ENCODE peak calls at places on chromosomes 13 and 19, in six cellular contexts. T is A549, F is K562, U is SK-N-SH, S is GM12878, R is HepG2. H is an unnamed sample.

GRCh38 chr19:35134601-35135091 is at the start of gene LGI4:
- DNase-seq in T (no peak), F (no peak), U (no peak), S (no peak), R (no peak), H (no peak)

GRCh38 chr19:50713556-50714236 is 5.9 kb downstream of the SHANK1 start:
- DNase-seq in T (no peak), F (no peak), U (no peak), S (no peak), R (no peak), H (no peak)

GRCh38 chr19:48283908-48284307 is 14.0 kb downstream of the ZNF114 start:
- DNase-seq in T (no peak), F (no peak), U (no peak), S (no peak), R (no peak), H (peak; percentile 97)

GRCh38 chr19:13817018-13817614 is 21.9 kb downstream of the ZSWIM4 start:
- DNase-seq in T (no peak), F (peak; percentile 91), U (no peak), S (no peak), R (no peak), H (no peak)

GRCh38 chr13:35597451-35597850 is 121.0 kb upstream of the MAB21L1 start:
- DNase-seq in T (no peak), F (no peak), U (no peak), S (no peak), R (no peak), H (no peak)

GRCh38 chr13:44755872-44756271 is 179.7 kb upstream of the TSC22D1 start:
- DNase-seq in T (no peak), F (no peak), U (no peak), S (no peak), R (peak; percentile 18), H (peak; percentile 56)

GRCh38 chr19:3282564-3282963 is 58.1 kb downstream of the CELF5 start:
- DNase-seq in T (no peak), F (no peak), U (no peak), S (no peak), R (no peak), H (no peak)

GRCh38 chr13:44300895-44301638 is 72.6 kb upstream of the SERP2 start:
- DNase-seq in T (peak; percentile 61), F (no peak), U (no peak), S (peak; percentile 56), R (no peak), H (peak; percentile 87)

GRCh38 chr13:111326621-111326965 is 6.2 kb downstream of the TEX29 start:
- DNase-seq in T (no peak), F (no peak), U (no peak), S (no peak), R (no peak), H (no peak)

GRCh38 chr19:16920816-16921529 is 32.2 kb downstream of the F2RL3 start:
- DNase-seq in T (no peak), F (peak; percentile 91), U (no peak), S (no peak), R (no peak), H (peak; percentile 88)

GRCh38 chr13:113598081-113598410 is 13.5 kb downstream of the TFDP1 start:
- DNase-seq in T (no peak), F (no peak), U (no peak), S (no peak), R (no peak), H (no peak)

GRCh38 chr13:36887758-36888521 is 32.1 kb downstream of the SMAD9 start:
- DNase-seq in T (no peak), F (no peak), U (no peak), S (peak; percentile 21), R (no peak), H (no peak)

GRCh38 chr13:97067342-97067895 is 73.1 kb upstream of the OXGR1 start:
- DNase-seq in T (no peak), F (no peak), U (no peak), S (no peak), R (no peak), H (no peak)

DNA sequence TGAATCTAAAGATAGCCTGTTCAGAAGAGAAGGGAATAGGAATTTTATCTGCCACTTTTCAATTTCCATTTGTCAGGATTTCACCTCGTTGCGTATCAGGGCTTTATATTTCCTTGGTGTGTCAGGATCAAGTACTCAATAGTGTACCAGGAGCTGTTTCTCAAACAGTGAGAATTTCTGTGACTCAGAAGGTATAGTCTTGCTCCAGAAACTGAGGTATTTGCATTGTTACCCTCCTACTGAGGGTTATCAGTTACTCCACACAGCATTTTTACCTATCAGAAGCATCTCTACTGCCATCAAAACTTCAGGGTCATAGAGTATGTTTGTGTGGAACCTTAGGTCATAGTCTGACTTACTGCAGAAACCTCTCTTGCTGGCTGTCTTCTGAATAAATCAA is 271.7 kb upstream of the EDNRB start:
- DNase-seq in T (no peak), F (no peak), U (no peak), S (no peak), R (no peak), H (peak; percentile 4)
- TF ChIP-seq SMC3 in T (no peak), F (no peak), U (no peak), S (no peak), R (no peak), H (no peak)

GRCh38 chr19:1823539-1824251 is 11.6 kb upstream of the ATP8B3 start:
- DNase-seq in T (no peak), F (no peak), U (peak; percentile 55), S (no peak), R (no peak), H (no peak)

GRCh38 chr19:1823020-1823419 is 10.9 kb upstream of the ATP8B3 start:
- DNase-seq in T (no peak), F (no peak), U (no peak), S (no peak), R (no peak), H (no peak)

GRCh38 chr19:1819976-1820255 is 7.8 kb upstream of the ATP8B3 start:
- DNase-seq in T (no peak), F (no peak), U (no peak), S (no peak), R (no peak), H (no peak)

GRCh38 chr19:1824252-1824622 is 12.2 kb upstream of the ATP8B3 start:
- DNase-seq in T (no peak), F (no peak), U (no peak), S (no peak), R (no peak), H (no peak)

DNA sequence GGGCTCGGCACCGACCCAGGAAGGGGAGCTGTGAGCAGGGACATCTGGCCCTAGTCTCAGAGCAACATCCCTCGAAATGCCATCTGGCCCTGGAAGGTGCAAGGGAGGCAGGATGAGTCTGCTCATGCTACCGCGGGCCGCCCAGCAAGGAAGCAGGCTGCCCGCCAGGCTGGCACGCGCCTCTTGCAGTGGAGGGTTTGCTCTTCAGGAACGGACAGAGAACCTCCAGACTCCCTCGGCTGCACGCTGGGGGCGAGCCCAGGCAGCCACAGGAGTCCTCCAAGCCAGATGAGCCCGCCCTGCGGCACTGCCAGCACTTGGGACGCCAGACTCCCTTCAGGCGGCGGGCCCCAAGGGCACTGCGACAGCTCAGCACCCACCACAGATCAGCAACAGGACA is 10.1 kb upstream of the ATP8B3 start:
- DNase-seq in T (no peak), F (no peak), U (no peak), S (no peak), R (no peak), H (no peak)
- TF ChIP-seq SMC3 in T (no peak), F (no peak), U (no peak), S (no peak), R (no peak), H (no peak)

GRCh38 chr13:30165791-30166190 is 141.6 kb downstream of the KATNAL1 start:
- DNase-seq in T (no peak), F (no peak), U (no peak), S (no peak), R (no peak), H (no peak)

GRCh38 chr13:30158774-30159445 is 148.4 kb downstream of the KATNAL1 start:
- DNase-seq in T (no peak), F (no peak), U (no peak), S (no peak), R (no peak), H (peak; percentile 71)

GRCh38 chr13:30165071-30165470 is 142.3 kb downstream of the KATNAL1 start:
- DNase-seq in T (no peak), F (no peak), U (no peak), S (no peak), R (no peak), H (no peak)

GRCh38 chr13:30159446-30159839 is 147.9 kb downstream of the KATNAL1 start:
- DNase-seq in T (no peak), F (no peak), U (no peak), S (no peak), R (no peak), H (peak; percentile 94)

GRCh38 chr13:30164141-30164540 is 143.2 kb downstream of the KATNAL1 start:
- DNase-seq in T (no peak), F (no peak), U (no peak), S (no peak), R (no peak), H (no peak)
- TF ChIP-seq SMC3 in T (no peak), F (no peak), U (no peak), S (no peak), R (no peak), H (no peak)

GRCh38 chr19:18057557-18057956 is 29.2 kb downstream of the IL12RB1 start:
- DNase-seq in T (no peak), F (no peak), U (no peak), S (no peak), R (no peak), H (no peak)

GRCh38 chr19:18053571-18054219 is 33.0 kb downstream of the IL12RB1 start:
- DNase-seq in T (no peak), F (no peak), U (no peak), S (no peak), R (no peak), H (peak; percentile 81)

GRCh38 chr19:18055967-18056366 is 30.8 kb downstream of the IL12RB1 start:
- DNase-seq in T (no peak), F (no peak), U (no peak), S (no peak), R (no peak), H (no peak)

GRCh38 chr19:18049390-18049789 is 37.3 kb downstream of the IL12RB1 start:
- DNase-seq in T (no peak), F (no peak), U (no peak), S (no peak), R (no peak), H (peak; percentile 25)

GRCh38 chr19:18051887-18052286 is 34.8 kb downstream of the IL12RB1 start:
- DNase-seq in T (no peak), F (no peak), U (no peak), S (no peak), R (no peak), H (no peak)
- TF ChIP-seq SMC3 in T (no peak), F (no peak), U (no peak), S (no peak), R (no peak), H (no peak)

DNA sequence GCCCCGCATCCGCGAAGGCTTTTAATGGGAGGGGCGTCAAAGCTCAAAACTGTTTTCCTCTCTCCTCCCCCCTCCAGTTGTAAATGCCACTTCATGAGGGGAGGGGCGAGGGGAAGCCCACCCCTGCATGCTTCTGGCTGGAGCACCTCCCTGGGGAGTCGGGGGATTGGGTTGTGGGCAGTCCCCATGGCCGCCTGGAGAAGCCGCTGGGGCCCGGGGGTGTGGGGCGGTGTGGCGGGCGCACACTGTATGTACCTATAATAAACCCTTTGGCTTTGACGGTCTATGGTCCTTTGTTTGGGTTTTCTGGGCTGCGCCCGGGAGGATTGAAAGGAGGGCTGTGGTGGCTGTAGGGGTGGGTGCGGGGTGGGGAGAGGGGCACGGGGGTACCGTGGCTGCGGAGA is 490 bp upstream of the SHKBP1 start:
- DNase-seq in T (no peak), F (no peak), U (no peak), S (no peak), R (no peak), H (no peak)
- TF ChIP-seq SMC3 in T (no peak), F (no peak), U (no peak), S (no peak), R (no peak), H (no peak)

GRCh38 chr19:19077103-19077502 is 13.3 kb downstream of the SLC25A42 start:
- DNase-seq in T (no peak), F (no peak), U (no peak), S (no peak), R (no peak), H (no peak)
- TF ChIP-seq SMC3 in T (no peak), F (no peak), U (no peak), S (no peak), R (no peak), H (no peak)

H was measured in IMR-90.